ENCODE peak calls at places on chromosomes 12 and 14, in four cellular contexts. C, D, J and N are unnamed samples.
A peak's percentile ranks its signal among the peaks of the same experiment; 100 is the strongest.

GRCh38 chr12:119444462-119445044 is 110.0 kb downstream of the CCDC60 start:
- DNase-seq in C (peak; percentile 46), D (peak; percentile 72), J (peak; percentile 82), N (peak; percentile 28)

GRCh38 chr14:61460853-61461611 is 139.7 kb downstream of the PRKCH start:
- DNase-seq in C (no peak), J (peak; percentile 12), D (peak; percentile 58), N (peak; percentile 60)

GRCh38 chr14:31083781-31084180 is 57.6 kb upstream of the STRN3 start:
- DNase-seq in J (no peak), D (no peak), C (no peak), N (no peak)

GRCh38 chr12:13024151-13024946 is 19.8 kb upstream of the FAM234B start:
- DNase-seq in D (peak; percentile 11), J (peak; percentile 14), C (peak; percentile 45), N (peak; percentile 81)

GRCh38 chr12:67456281-67456918 is 187.2 kb downstream of the CAND1 start:
- DNase-seq in J (no peak), D (no peak), C (no peak), N (no peak)

GRCh38 chr14:99188721-99189120 is 83.3 kb downstream of the BCL11B start:
- DNase-seq in D (no peak), C (no peak), J (peak; percentile 12), N (no peak)

GRCh38 chr12:99957866-99958466 is 26.8 kb downstream of the ANKS1B start:
- DNase-seq in J (no peak), C (no peak), D (no peak), N (no peak)

GRCh38 chr14:67331368-67332125 is 28.1 kb downstream of the ATP6V1D start:
- DNase-seq in J (no peak), C (no peak), D (no peak), N (no peak)

GRCh38 chr14:23182372-23183014 is 967 bp downstream of the SLC7A8 start:
- DNase-seq in J (no peak), C (no peak), D (no peak), N (peak; percentile 16)

GRCh38 chr14:73796881-73797539 is 54.6 kb upstream of the PTGR2 start:
- DNase-seq in C (no peak), J (no peak), D (no peak), N (no peak)

GRCh38 chr14:31543969-31544799 is 17.0 kb upstream of the NUBPL start:
- DNase-seq in J (no peak), C (no peak), D (peak; percentile 48), N (peak; percentile 23)

GRCh38 chr14:102333395-102333794 is 13.8 kb downstream of the ZNF839 start:
- DNase-seq in D (no peak), J (no peak), C (no peak), N (no peak)

GRCh38 chr14:74035556-74035955 is 16.4 kb downstream of the BBOF1 start:
- DNase-seq in D (no peak), J (no peak), C (no peak), N (no peak)

GRCh38 chr12:65665817-65666216 is 158.5 kb upstream of the HMGA2 start:
- DNase-seq in J (no peak), D (no peak), C (no peak), N (no peak)

GRCh38 chr12:32846053-32846452 is 50.5 kb downstream of the PKP2 start:
- DNase-seq in D (no peak), C (no peak), J (no peak), N (no peak)

GRCh38 chr12:58557156-58557555 is 363.1 kb downstream of the LRIG3 start:
- DNase-seq in C (no peak), J (no peak), D (no peak), N (peak; percentile 95)
- TF ChIP-seq MYC in C (no peak), J (no peak), D (no peak), N (no peak)

DNA sequence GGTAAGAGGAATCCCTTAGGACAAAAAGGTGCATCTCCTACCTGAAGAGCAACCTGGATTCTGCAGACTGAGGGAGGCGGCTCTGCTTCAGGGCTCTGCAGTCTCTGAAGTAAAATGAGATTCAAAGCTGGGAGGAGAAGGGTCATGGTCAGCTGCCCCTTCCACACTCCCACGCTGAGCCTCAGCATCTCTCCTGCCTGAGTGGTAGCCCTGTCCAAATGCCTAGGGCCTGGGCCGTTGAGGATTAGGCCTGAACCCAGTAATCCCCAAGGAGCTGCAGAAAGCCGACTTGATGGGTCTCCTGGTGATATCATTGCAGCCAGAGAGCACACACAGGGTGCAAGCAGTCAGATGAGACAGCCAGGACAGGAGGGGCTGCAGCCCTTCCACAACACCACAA is 18.9 kb downstream of the PHLDA1 start:
- DNase-seq in J (no peak), C (no peak), D (no peak), N (no peak)
- TF ChIP-seq JUN in J (no peak), C (no peak), D (no peak), N (no peak)

GRCh38 chr14:54672688-54673087 is 105.8 kb downstream of the SAMD4A start:
- DNase-seq in D (no peak), C (no peak), J (no peak), N (no peak)
- TF ChIP-seq MYC in D (no peak), C (no peak), J (no peak), N (no peak)

GRCh38 chr14:95294834-95295599 is 24.7 kb downstream of the CLMN start:
- DNase-seq in D (peak; percentile 39), C (no peak), J (no peak), N (peak; percentile 34)

GRCh38 chr14:95291859-95292542 is 27.7 kb downstream of the CLMN start:
- DNase-seq in C (no peak), J (peak; percentile 22), D (no peak), N (peak; percentile 62)

GRCh38 chr14:95292660-95293425 is 26.9 kb downstream of the CLMN start:
- DNase-seq in J (no peak), D (no peak), C (no peak), N (no peak)

GRCh38 chr14:95294320-95294719 is 25.4 kb downstream of the CLMN start:
- DNase-seq in C (no peak), D (no peak), J (no peak), N (no peak)

GRCh38 chr14:95293474-95293873 is 26.2 kb downstream of the CLMN start:
- DNase-seq in D (no peak), J (no peak), C (no peak), N (no peak)
- TF ChIP-seq JUN in D (no peak), J (no peak), C (no peak), N (no peak)

DNA sequence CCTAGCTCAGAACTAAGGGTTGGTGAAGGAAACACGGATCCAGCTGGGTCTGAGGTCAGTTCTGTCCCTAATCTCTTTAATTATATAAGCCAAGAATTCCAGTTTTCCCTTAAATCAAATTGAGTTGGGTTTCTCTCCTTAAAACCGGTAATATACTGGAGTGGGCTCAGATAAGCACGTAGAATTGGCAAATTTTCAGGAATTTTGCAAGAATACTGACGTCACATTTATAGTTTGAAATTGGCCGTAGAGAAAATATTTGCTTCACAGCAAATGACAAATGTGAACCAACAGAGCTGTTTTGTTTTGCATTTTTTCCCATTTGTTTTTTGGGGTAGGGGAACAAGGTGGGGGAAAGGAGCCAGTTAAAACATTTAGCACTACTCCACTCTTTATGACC is 17.4 kb downstream of the C12orf50 start:
- DNase-seq in C (no peak), J (no peak), D (no peak), N (no peak)
- TF ChIP-seq MYC in C (no peak), J (no peak), D (no peak), N (no peak)

DNA sequence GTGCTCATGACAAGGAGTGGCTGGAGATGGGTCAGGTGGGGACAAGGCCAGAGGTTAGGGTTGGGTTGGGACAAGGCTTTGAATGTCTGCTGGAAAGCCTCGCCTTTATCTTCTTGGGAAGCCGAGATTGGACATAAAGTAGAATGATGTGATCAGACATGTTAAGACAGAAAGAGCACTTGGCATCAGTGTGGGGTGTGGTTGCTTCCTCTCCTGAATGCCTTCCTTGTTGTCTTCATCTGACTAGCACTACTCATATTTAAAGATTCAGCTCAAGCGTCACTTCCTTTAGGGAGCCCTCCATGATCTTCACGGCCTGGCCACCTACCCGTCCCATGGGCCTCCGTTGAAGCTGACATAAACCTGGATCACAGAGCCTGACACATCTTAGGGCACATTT is 14.8 kb upstream of the C12orf75 start:
- DNase-seq in J (no peak), D (no peak), C (no peak), N (no peak)
- TF ChIP-seq JUN in J (no peak), D (no peak), C (no peak), N (no peak)

GRCh38 chr12:75602111-75602510 is 90.7 kb upstream of the KRR1 start:
- DNase-seq in C (no peak), J (no peak), D (no peak), N (no peak)
- TF ChIP-seq MYC in C (no peak), J (no peak), D (no peak), N (no peak)

GRCh38 chr14:68468437-68469207 is 324.2 kb downstream of the ZFP36L1 start:
- DNase-seq in J (no peak), D (no peak), C (no peak), N (peak; percentile 33)
- TF ChIP-seq JUN in J (no peak), D (no peak), C (no peak), N (no peak)

GRCh38 chr12:8566525-8566924 is 25.8 kb upstream of the CLEC4E start:
- DNase-seq in J (peak; percentile 6), D (no peak), C (no peak), N (no peak)
- TF ChIP-seq MYC in J (no peak), D (no peak), C (no peak), N (no peak)